ENCODE peak calls at places on chromosomes 16 and 17, in eight cellular contexts. One of them, this sample, is unnamed.
A peak's percentile ranks its signal among the peaks of the same experiment; 100 is the strongest.

GRCh38 chr17:37261286-37261685 is 114.5 kb upstream of the C17orf78 start:
- DNase-seq in H9: no peak
- DNase-seq in NCI-H82: no peak
- DNase-seq in T-cell: no peak
- DNase-seq in ovary: no peak
- DNase-seq in cerebellar nuclear complex: no peak
- DNase-seq in dorsolateral prefrontal cortex: no peak
- DNase-seq in NCI-H2081: no peak
- DNase-seq in this sample: no peak

GRCh38 chr16:81715358-81716196 is 63.5 kb upstream of the PLCG2 start:
- DNase-seq in NCI-H82: no peak
- DNase-seq in H9: no peak
- DNase-seq in T-cell: peak; percentile 28
- DNase-seq in cerebellar nuclear complex: no peak
- DNase-seq in NCI-H2081: no peak
- DNase-seq in ovary: no peak
- DNase-seq in dorsolateral prefrontal cortex: no peak
- DNase-seq in this sample: no peak

GRCh38 chr16:11583171-11583570 is 3.5 kb downstream of the LITAF start:
- DNase-seq in ovary: peak; percentile 41
- DNase-seq in T-cell: no peak
- DNase-seq in H9: no peak
- DNase-seq in NCI-H82: no peak
- DNase-seq in cerebellar nuclear complex: no peak
- DNase-seq in dorsolateral prefrontal cortex: no peak
- DNase-seq in NCI-H2081: no peak
- DNase-seq in this sample: no peak

GRCh38 chr16:12646490-12647274 is 157.0 kb downstream of the CPPED1 start:
- DNase-seq in H9: no peak
- DNase-seq in cerebellar nuclear complex: no peak
- DNase-seq in dorsolateral prefrontal cortex: peak; percentile 41
- DNase-seq in T-cell: no peak
- DNase-seq in ovary: no peak
- DNase-seq in NCI-H82: peak; percentile 69
- DNase-seq in NCI-H2081: no peak
- DNase-seq in this sample: no peak

GRCh38 chr16:10613771-10614485 is 33.5 kb upstream of the EMP2 start:
- DNase-seq in H9: no peak
- DNase-seq in ovary: no peak
- DNase-seq in T-cell: no peak
- DNase-seq in dorsolateral prefrontal cortex: no peak
- DNase-seq in cerebellar nuclear complex: no peak
- DNase-seq in NCI-H82: no peak
- DNase-seq in NCI-H2081: no peak
- DNase-seq in this sample: no peak

GRCh38 chr17:29243792-29244191 is 2.9 kb upstream of the CRYBA1 start:
- DNase-seq in dorsolateral prefrontal cortex: no peak
- DNase-seq in NCI-H2081: no peak
- DNase-seq in NCI-H82: peak; percentile 71
- DNase-seq in T-cell: no peak
- DNase-seq in ovary: no peak
- DNase-seq in H9: peak; percentile 70
- DNase-seq in cerebellar nuclear complex: no peak
- DNase-seq in this sample: no peak

GRCh38 chr16:88197481-88198456 is 185.0 kb upstream of the ZNF469 start:
- DNase-seq in cerebellar nuclear complex: no peak
- DNase-seq in H9: no peak
- DNase-seq in dorsolateral prefrontal cortex: no peak
- DNase-seq in NCI-H82: no peak
- DNase-seq in ovary: no peak
- DNase-seq in NCI-H2081: no peak
- DNase-seq in T-cell: no peak
- DNase-seq in this sample: no peak

GRCh38 chr17:64133546-64134215 is 3.7 kb upstream of the ERN1 start:
- DNase-seq in NCI-H2081: peak; percentile 73
- DNase-seq in dorsolateral prefrontal cortex: no peak
- DNase-seq in NCI-H82: peak; percentile 90
- DNase-seq in H9: peak; percentile 46
- DNase-seq in ovary: no peak
- DNase-seq in cerebellar nuclear complex: no peak
- DNase-seq in T-cell: no peak
- DNase-seq in this sample: peak; percentile 85

GRCh38 chr16:88558457-88559442 is 11.5 kb upstream of the ZC3H18 start:
- DNase-seq in NCI-H82: peak; percentile 87
- DNase-seq in NCI-H2081: peak; percentile 56
- DNase-seq in dorsolateral prefrontal cortex: peak; percentile 32
- DNase-seq in T-cell: no peak
- DNase-seq in ovary: peak; percentile 85
- DNase-seq in cerebellar nuclear complex: no peak
- DNase-seq in H9: peak; percentile 65
- DNase-seq in this sample: no peak

GRCh38 chr16:68434654-68435210 is 13.6 kb downstream of the SMPD3 start:
- DNase-seq in cerebellar nuclear complex: no peak
- DNase-seq in T-cell: no peak
- DNase-seq in ovary: no peak
- DNase-seq in dorsolateral prefrontal cortex: no peak
- DNase-seq in NCI-H2081: peak; percentile 43
- DNase-seq in H9: no peak
- DNase-seq in NCI-H82: no peak
- DNase-seq in this sample: no peak

GRCh38 chr17:41510251-41511065 is 5.0 kb upstream of the KRT13 start:
- DNase-seq in cerebellar nuclear complex: no peak
- DNase-seq in T-cell: no peak
- DNase-seq in NCI-H2081: peak; percentile 43
- DNase-seq in ovary: no peak
- DNase-seq in NCI-H82: no peak
- DNase-seq in H9: peak; percentile 66
- DNase-seq in dorsolateral prefrontal cortex: no peak
- DNase-seq in this sample: no peak

GRCh38 chr17:10738516-10739258 is 8.9 kb upstream of the TMEM220 start:
- DNase-seq in ovary: no peak
- DNase-seq in NCI-H82: peak; percentile 44
- DNase-seq in H9: peak; percentile 23
- DNase-seq in NCI-H2081: no peak
- DNase-seq in T-cell: no peak
- DNase-seq in dorsolateral prefrontal cortex: no peak
- DNase-seq in cerebellar nuclear complex: no peak
- DNase-seq in this sample: peak; percentile 83

GRCh38 chr16:57273359-57273758 is 11.1 kb downstream of the PLLP start:
- DNase-seq in NCI-H82: no peak
- DNase-seq in NCI-H2081: no peak
- DNase-seq in T-cell: no peak
- DNase-seq in ovary: no peak
- DNase-seq in dorsolateral prefrontal cortex: no peak
- DNase-seq in H9: no peak
- DNase-seq in cerebellar nuclear complex: no peak
- DNase-seq in this sample: no peak

GRCh38 chr17:27218719-27219488 is 75.0 kb upstream of the WSB1 start:
- DNase-seq in NCI-H82: no peak
- DNase-seq in H9: no peak
- DNase-seq in ovary: no peak
- DNase-seq in dorsolateral prefrontal cortex: no peak
- DNase-seq in cerebellar nuclear complex: no peak
- DNase-seq in T-cell: no peak
- DNase-seq in NCI-H2081: no peak
- DNase-seq in this sample: no peak

GRCh38 chr16:1338119-1338730 is 4.8 kb downstream of the BAIAP3 start:
- DNase-seq in cerebellar nuclear complex: no peak
- DNase-seq in H9: peak; percentile 67
- DNase-seq in NCI-H2081: peak; percentile 23
- DNase-seq in dorsolateral prefrontal cortex: no peak
- DNase-seq in NCI-H82: peak; percentile 75
- DNase-seq in ovary: no peak
- DNase-seq in T-cell: no peak
- DNase-seq in this sample: no peak

GRCh38 chr16:129075-129474 is 9.4 kb downstream of the NPRL3 start:
- DNase-seq in NCI-H2081: no peak
- DNase-seq in H9: no peak
- DNase-seq in ovary: no peak
- DNase-seq in dorsolateral prefrontal cortex: no peak
- DNase-seq in NCI-H82: peak; percentile 21
- DNase-seq in cerebellar nuclear complex: no peak
- DNase-seq in T-cell: no peak
- DNase-seq in this sample: no peak

GRCh38 chr16:52466998-52467397 is 79.9 kb downstream of the TOX3 start:
- DNase-seq in T-cell: no peak
- DNase-seq in dorsolateral prefrontal cortex: no peak
- DNase-seq in ovary: no peak
- DNase-seq in H9: no peak
- DNase-seq in NCI-H2081: peak; percentile 84
- DNase-seq in NCI-H82: no peak
- DNase-seq in cerebellar nuclear complex: no peak
- DNase-seq in this sample: no peak

GRCh38 chr17:50205111-50205821 is 3.8 kb upstream of the COL1A1 start:
- DNase-seq in T-cell: no peak
- DNase-seq in H9: no peak
- DNase-seq in dorsolateral prefrontal cortex: no peak
- DNase-seq in NCI-H82: no peak
- DNase-seq in cerebellar nuclear complex: no peak
- DNase-seq in ovary: peak; percentile 74
- DNase-seq in NCI-H2081: no peak
- DNase-seq in this sample: no peak

GRCh38 chr17:5826384-5826783 is 242.1 kb upstream of the NLRP1 start:
- DNase-seq in NCI-H82: no peak
- DNase-seq in T-cell: no peak
- DNase-seq in cerebellar nuclear complex: no peak
- DNase-seq in NCI-H2081: no peak
- DNase-seq in dorsolateral prefrontal cortex: no peak
- DNase-seq in ovary: no peak
- DNase-seq in H9: no peak
- DNase-seq in this sample: no peak

GRCh38 chr17:35786941-35787432 is 8.5 kb downstream of the MMP28 start:
- DNase-seq in H9: peak; percentile 21
- DNase-seq in NCI-H2081: no peak
- DNase-seq in T-cell: no peak
- DNase-seq in NCI-H82: peak; percentile 12
- DNase-seq in dorsolateral prefrontal cortex: no peak
- DNase-seq in cerebellar nuclear complex: no peak
- DNase-seq in ovary: no peak
- DNase-seq in this sample: no peak

GRCh38 chr17:9120471-9120870 is 99.2 kb downstream of the NTN1 start:
- DNase-seq in dorsolateral prefrontal cortex: no peak
- DNase-seq in T-cell: no peak
- DNase-seq in H9: peak; percentile 78
- DNase-seq in ovary: no peak
- DNase-seq in NCI-H82: peak; percentile 34
- DNase-seq in cerebellar nuclear complex: no peak
- DNase-seq in NCI-H2081: no peak
- DNase-seq in this sample: no peak

GRCh38 chr17:60398227-60398959 is 6.5 kb upstream of the USP32 start:
- DNase-seq in NCI-H82: no peak
- DNase-seq in H9: no peak
- DNase-seq in T-cell: no peak
- DNase-seq in ovary: no peak
- DNase-seq in cerebellar nuclear complex: no peak
- DNase-seq in NCI-H2081: no peak
- DNase-seq in dorsolateral prefrontal cortex: no peak
- DNase-seq in this sample: no peak

This sample was measured in vagina.